ENCODE peak calls at places on chromosome 1, in eight cellular contexts. C, H, T, E, I, O, R and J are unnamed samples.
A peak's percentile ranks its signal among the peaks of the same experiment; 100 is the strongest.

GRCh38 chr1:4307468-4307845 is 347.0 kb upstream of the AJAP1 start:
- DNase-seq in C (no peak), H (no peak), T (no peak), E (no peak), I (no peak), O (no peak), R (no peak), J (no peak)

GRCh38 chr1:166189126-166189525 is 22.3 kb upstream of the FAM78B start:
- DNase-seq in C (no peak), H (no peak), T (no peak), E (no peak), I (no peak), O (no peak), R (no peak), J (no peak)

GRCh38 chr1:248404024-248404423 is 1.2 kb downstream of the OR2T1 start:
- DNase-seq in C (no peak), H (no peak), T (no peak), E (peak; percentile 19), I (peak; percentile 15), O (no peak), R (no peak), J (no peak)

GRCh38 chr1:106910798-106911197 is 145.7 kb upstream of the PRMT6 start:
- DNase-seq in C (no peak), H (no peak), T (no peak), E (no peak), I (no peak), O (no peak), R (no peak), J (no peak)

GRCh38 chr1:75672528-75673393 is 51.7 kb upstream of the ACADM start:
- DNase-seq in C (no peak), H (peak; percentile 8), T (no peak), E (peak; percentile 83), I (no peak), O (no peak), R (peak; percentile 1), J (no peak)

GRCh38 chr1:59057211-59057694 is 239.6 kb upstream of the FGGY start:
- DNase-seq in C (peak; percentile 59), H (peak; percentile 46), T (no peak), E (peak; percentile 93), I (no peak), O (no peak), R (peak; percentile 30), J (no peak)

GRCh38 chr1:228471762-228472398 is 15.3 kb upstream of the RNF187 start:
- DNase-seq in C (no peak), H (no peak), T (no peak), E (peak; percentile 44), I (peak; percentile 63), O (no peak), R (peak; percentile 70), J (no peak)

GRCh38 chr1:77744576-77744975 is 15.1 kb downstream of the USP33 start:
- DNase-seq in C (no peak), H (no peak), T (no peak), E (no peak), I (no peak), O (no peak), R (no peak), J (no peak)

GRCh38 chr1:6998267-6998666 is 213.0 kb downstream of the CAMTA1 start:
- DNase-seq in C (no peak), H (peak; percentile 62), T (no peak), E (no peak), I (no peak), O (no peak), R (peak; percentile 44), J (no peak)

GRCh38 chr1:60510162-60510561 is 436.6 kb upstream of the C1orf87 start:
- DNase-seq in C (no peak), H (no peak), T (no peak), E (no peak), I (no peak), O (no peak), R (no peak), J (no peak)

GRCh38 chr1:52182874-52183400 is 41.0 kb downstream of the ZFYVE9 start:
- DNase-seq in C (no peak), H (no peak), T (no peak), E (no peak), I (no peak), O (no peak), R (no peak), J (no peak)

GRCh38 chr1:1145547-1145914 is 28.1 kb upstream of the TTLL10 start:
- DNase-seq in C (no peak), H (no peak), T (no peak), E (no peak), I (no peak), O (no peak), R (no peak), J (no peak)

GRCh38 chr1:32798679-32799416 is 18.3 kb downstream of the YARS1 start:
- DNase-seq in C (no peak), H (no peak), T (no peak), E (no peak), I (peak; percentile 46), O (no peak), R (no peak), J (no peak)

GRCh38 chr1:207214453-207214852 is 107.0 kb upstream of the CD55 start:
- DNase-seq in C (no peak), H (no peak), T (no peak), E (no peak), I (no peak), O (no peak), R (no peak), J (no peak)

DNA sequence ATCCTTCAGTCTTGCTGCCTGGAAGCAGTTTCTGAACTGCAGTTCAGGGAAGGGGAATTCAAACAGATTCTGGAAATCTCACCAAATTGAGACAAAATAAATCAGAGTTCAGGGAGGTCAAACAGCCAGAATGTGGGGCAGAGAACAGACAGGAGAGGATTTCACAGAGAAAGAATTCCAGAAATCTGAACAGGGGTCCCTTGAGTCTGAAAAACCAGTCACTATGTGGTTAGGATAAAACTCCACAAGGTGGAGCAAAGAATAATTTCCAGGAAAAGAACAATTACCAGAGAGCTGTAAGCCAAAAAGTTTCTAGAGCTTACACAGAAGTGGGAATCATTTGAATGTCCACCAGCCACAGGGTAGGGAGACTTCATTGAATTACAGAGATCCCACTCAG is 84.7 kb downstream of the URB2 start:
- DNase-seq in C (no peak), H (no peak), T (no peak), E (no peak), I (no peak), O (no peak), R (no peak), J (no peak)
- TF ChIP-seq CTCF in C (no peak), H (no peak), T (peak; percentile 26), E (no peak), I (no peak), O (no peak), R (peak; percentile 18), J (no peak)

GRCh38 chr1:230292739-230293720 is 133.1 kb downstream of the PGBD5 start:
- DNase-seq in C (peak; percentile 17), H (no peak), T (no peak), E (no peak), I (no peak), O (no peak), R (no peak), J (no peak)
- TF ChIP-seq CTCF in C (no peak), H (no peak), T (no peak), E (no peak), I (no peak), O (no peak), R (no peak), J (no peak)

GRCh38 chr1:182631954-182632353 is 27.8 kb upstream of the RGS16 start:
- DNase-seq in C (no peak), H (no peak), T (no peak), E (no peak), I (no peak), O (no peak), R (no peak), J (no peak)
- TF ChIP-seq CTCF in C (no peak), H (no peak), T (no peak), E (no peak), I (no peak), O (no peak), R (no peak), J (no peak)

DNA sequence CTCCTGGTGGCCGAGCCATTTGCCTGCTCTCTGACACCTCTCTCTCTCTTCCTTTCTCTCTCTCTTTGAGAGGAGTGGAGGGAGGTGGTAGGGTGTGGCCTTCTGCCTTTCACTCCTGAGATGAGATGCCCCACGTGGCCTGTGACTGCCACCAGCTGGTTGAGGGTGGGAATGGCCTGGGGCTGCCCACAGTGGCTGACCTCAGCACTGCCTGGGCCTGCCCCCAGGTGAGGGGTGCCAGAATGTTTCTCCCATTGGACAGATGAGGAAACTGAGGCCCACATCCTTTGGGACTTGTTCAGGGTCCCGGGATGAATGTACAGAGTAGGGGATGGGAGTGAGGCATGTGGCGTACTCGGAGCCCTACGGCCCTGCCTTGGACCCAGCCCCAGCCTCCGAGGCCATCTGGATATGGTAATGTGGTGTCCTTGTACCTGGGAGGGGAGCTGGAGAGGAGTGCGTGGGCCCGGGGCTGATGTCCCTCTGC is 12.7 kb upstream of the C1orf167 start:
- DNase-seq in C (no peak), H (peak; percentile 54), T (no peak), E (no peak), I (peak; percentile 79), O (peak; percentile 37), R (peak; percentile 37), J (peak; percentile 43)
- TF ChIP-seq CTCF in C (no peak), H (peak; percentile 33), T (peak; percentile 51), E (peak; percentile 20), I (peak; percentile 59), O (peak; percentile 71), R (no peak), J (peak; percentile 43)

DNA sequence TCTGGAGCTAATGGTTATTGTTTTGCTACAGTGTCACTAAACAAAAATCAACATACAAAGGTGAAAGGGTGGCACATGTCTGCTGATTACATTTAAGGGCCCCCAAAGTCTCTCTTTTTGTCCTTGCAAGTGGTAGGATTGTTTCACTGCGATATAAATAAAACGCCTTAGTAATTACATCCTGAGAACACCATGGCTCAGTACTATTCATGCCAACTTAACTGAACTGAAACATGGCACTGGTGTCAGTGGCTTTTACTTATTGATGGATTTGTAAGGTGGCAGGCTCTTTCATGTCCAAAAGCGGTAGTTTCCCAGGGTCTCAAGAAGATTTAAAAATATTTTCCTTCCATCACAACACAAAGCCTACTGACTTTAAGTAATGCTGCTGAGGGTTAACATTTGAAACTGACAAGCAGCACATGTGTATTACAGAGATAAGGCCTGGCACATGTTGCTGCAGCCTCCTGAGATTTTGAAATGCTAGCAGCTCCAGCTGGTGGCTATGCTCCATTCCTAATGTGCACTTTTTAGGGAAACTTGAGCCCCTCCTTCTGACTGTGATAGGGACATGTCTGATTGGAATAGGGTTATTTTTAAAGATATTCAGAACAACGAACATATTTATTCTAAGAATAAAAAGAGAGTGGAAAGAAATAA is 86.8 kb downstream of the ATP1B1 start:
- DNase-seq in C (peak; percentile 51), H (no peak), T (no peak), E (peak; percentile 17), I (no peak), O (no peak), R (peak; percentile 67), J (no peak)
- TF ChIP-seq CTCF in C (no peak), H (no peak), T (no peak), E (no peak), I (no peak), O (no peak), R (peak; percentile 31), J (no peak)